ENCODE peak calls at places on chromosomes 7 and 10, in six cellular contexts. One of them, this sample, is unnamed.

GRCh38 chr10:58515296-58515956 is 2.8 kb downstream of the BICC1 start:
- DNase-seq in fibroblast of lung: peak; percentile 28
- DNase-seq in right cardiac atrium: no peak
- DNase-seq in ovary: no peak
- DNase-seq in colonic mucosa: no peak
- DNase-seq in CD8-positive, alpha-beta memory T cell: no peak
- DNase-seq in this sample: no peak

GRCh38 chr7:33904680-33905388 is 505 bp upstream of the BMPER start:
- DNase-seq in right cardiac atrium: peak; percentile 54
- DNase-seq in ovary: peak; percentile 74
- DNase-seq in CD8-positive, alpha-beta memory T cell: no peak
- DNase-seq in colonic mucosa: peak; percentile 22
- DNase-seq in fibroblast of lung: peak; percentile 57
- DNase-seq in this sample: peak; percentile 74

GRCh38 chr10:77939561-77940001 is 13.0 kb upstream of the DLG5 start:
- DNase-seq in right cardiac atrium: peak; percentile 38
- DNase-seq in colonic mucosa: peak; percentile 38
- DNase-seq in ovary: peak; percentile 81
- DNase-seq in CD8-positive, alpha-beta memory T cell: no peak
- DNase-seq in fibroblast of lung: peak; percentile 53
- DNase-seq in this sample: no peak

GRCh38 chr7:75599244-75599771 is 107.2 kb downstream of the SPDYE5 start:
- DNase-seq in ovary: peak; percentile 52
- DNase-seq in fibroblast of lung: peak; percentile 34
- DNase-seq in right cardiac atrium: no peak
- DNase-seq in CD8-positive, alpha-beta memory T cell: no peak
- DNase-seq in colonic mucosa: no peak
- DNase-seq in this sample: no peak

GRCh38 chr10:80739963-80740715 is 202.4 kb downstream of the SH2D4B start:
- DNase-seq in right cardiac atrium: no peak
- DNase-seq in fibroblast of lung: no peak
- DNase-seq in colonic mucosa: no peak
- DNase-seq in CD8-positive, alpha-beta memory T cell: no peak
- DNase-seq in ovary: no peak
- DNase-seq in this sample: no peak

GRCh38 chr10:118102116-118102515 is 55.4 kb upstream of the RAB11FIP2 start:
- DNase-seq in colonic mucosa: no peak
- DNase-seq in ovary: no peak
- DNase-seq in fibroblast of lung: peak; percentile 42
- DNase-seq in right cardiac atrium: no peak
- DNase-seq in CD8-positive, alpha-beta memory T cell: no peak
- DNase-seq in this sample: no peak

GRCh38 chr7:12623885-12624498 is 53.5 kb downstream of the SCIN start:
- DNase-seq in right cardiac atrium: no peak
- DNase-seq in CD8-positive, alpha-beta memory T cell: no peak
- DNase-seq in colonic mucosa: no peak
- DNase-seq in fibroblast of lung: peak; percentile 17
- DNase-seq in ovary: no peak
- DNase-seq in this sample: no peak

GRCh38 chr7:33831389-33832118 is 73.8 kb upstream of the BMPER start:
- DNase-seq in colonic mucosa: peak; percentile 32
- DNase-seq in ovary: no peak
- DNase-seq in fibroblast of lung: peak; percentile 51
- DNase-seq in right cardiac atrium: no peak
- DNase-seq in CD8-positive, alpha-beta memory T cell: no peak
- DNase-seq in this sample: no peak

GRCh38 chr7:64638822-64639221 is 27.1 kb upstream of the ZNF107 start:
- DNase-seq in ovary: no peak
- DNase-seq in colonic mucosa: no peak
- DNase-seq in right cardiac atrium: no peak
- DNase-seq in CD8-positive, alpha-beta memory T cell: no peak
- DNase-seq in fibroblast of lung: no peak
- DNase-seq in this sample: no peak

GRCh38 chr10:125072824-125073223 is 87.5 kb downstream of the CTBP2 start:
- DNase-seq in right cardiac atrium: peak; percentile 3
- DNase-seq in fibroblast of lung: no peak
- DNase-seq in CD8-positive, alpha-beta memory T cell: no peak
- DNase-seq in ovary: peak; percentile 7
- DNase-seq in colonic mucosa: no peak
- DNase-seq in this sample: no peak

GRCh38 chr7:133484135-133484534 is 231.3 kb downstream of the EXOC4 start:
- DNase-seq in ovary: no peak
- DNase-seq in right cardiac atrium: no peak
- DNase-seq in fibroblast of lung: peak; percentile 77
- DNase-seq in CD8-positive, alpha-beta memory T cell: peak; percentile 13
- DNase-seq in colonic mucosa: no peak
- DNase-seq in this sample: no peak

GRCh38 chr10:103546401-103546800 is 52.9 kb downstream of the NEURL1 start:
- DNase-seq in fibroblast of lung: no peak
- DNase-seq in ovary: no peak
- DNase-seq in right cardiac atrium: no peak
- DNase-seq in colonic mucosa: no peak
- DNase-seq in CD8-positive, alpha-beta memory T cell: no peak
- DNase-seq in this sample: no peak

GRCh38 chr7:152633504-152633903 is 42.4 kb downstream of the XRCC2 start:
- DNase-seq in ovary: no peak
- DNase-seq in right cardiac atrium: no peak
- DNase-seq in colonic mucosa: no peak
- DNase-seq in fibroblast of lung: no peak
- DNase-seq in CD8-positive, alpha-beta memory T cell: no peak
- DNase-seq in this sample: no peak

GRCh38 chr7:17144313-17144712 is 154.1 kb upstream of the AHR start:
- DNase-seq in colonic mucosa: no peak
- DNase-seq in right cardiac atrium: no peak
- DNase-seq in ovary: no peak
- DNase-seq in fibroblast of lung: peak; percentile 49
- DNase-seq in CD8-positive, alpha-beta memory T cell: peak; percentile 31
- DNase-seq in this sample: no peak

GRCh38 chr10:87915989-87916388 is 52.6 kb downstream of the PTEN start:
- DNase-seq in ovary: no peak
- DNase-seq in fibroblast of lung: peak; percentile 43
- DNase-seq in right cardiac atrium: peak; percentile 24
- DNase-seq in colonic mucosa: no peak
- DNase-seq in CD8-positive, alpha-beta memory T cell: no peak
- DNase-seq in this sample: no peak

GRCh38 chr7:44292876-44293560 is 32.4 kb downstream of the CAMK2B start:
- DNase-seq in ovary: peak; percentile 22
- DNase-seq in fibroblast of lung: no peak
- DNase-seq in right cardiac atrium: no peak
- DNase-seq in CD8-positive, alpha-beta memory T cell: no peak
- DNase-seq in colonic mucosa: peak; percentile 12
- DNase-seq in this sample: peak; percentile 49

GRCh38 chr7:8638076-8638475 is 204.7 kb downstream of the NXPH1 start:
- DNase-seq in colonic mucosa: peak; percentile 25
- DNase-seq in fibroblast of lung: peak; percentile 7
- DNase-seq in right cardiac atrium: no peak
- DNase-seq in CD8-positive, alpha-beta memory T cell: no peak
- DNase-seq in ovary: no peak
- DNase-seq in this sample: no peak

GRCh38 chr7:92133737-92134270 is 473 bp downstream of the CYP51A1 start:
- DNase-seq in right cardiac atrium: peak; percentile 80
- DNase-seq in CD8-positive, alpha-beta memory T cell: peak; percentile 64
- DNase-seq in ovary: peak; percentile 90
- DNase-seq in fibroblast of lung: peak; percentile 65
- DNase-seq in colonic mucosa: peak; percentile 80
- DNase-seq in this sample: peak; percentile 84

GRCh38 chr7:92137531-92137930 is 3.3 kb upstream of the CYP51A1 start:
- DNase-seq in CD8-positive, alpha-beta memory T cell: no peak
- DNase-seq in fibroblast of lung: peak; percentile 33
- DNase-seq in ovary: no peak
- DNase-seq in colonic mucosa: no peak
- DNase-seq in right cardiac atrium: no peak
- DNase-seq in this sample: no peak

GRCh38 chr7:92134271-92135099 is at the start of gene CYP51A1:
- DNase-seq in colonic mucosa: peak; percentile 98
- DNase-seq in CD8-positive, alpha-beta memory T cell: peak; percentile 93
- DNase-seq in right cardiac atrium: peak; percentile 94
- DNase-seq in fibroblast of lung: peak; percentile 92
- DNase-seq in ovary: peak; percentile 98
- DNase-seq in this sample: peak; percentile 96

GRCh38 chr7:92135100-92135429 is 788 bp upstream of the CYP51A1 start:
- DNase-seq in ovary: no peak
- DNase-seq in fibroblast of lung: peak; percentile 34
- DNase-seq in CD8-positive, alpha-beta memory T cell: no peak
- DNase-seq in right cardiac atrium: no peak
- DNase-seq in colonic mucosa: peak; percentile 30
- DNase-seq in this sample: no peak

DNA sequence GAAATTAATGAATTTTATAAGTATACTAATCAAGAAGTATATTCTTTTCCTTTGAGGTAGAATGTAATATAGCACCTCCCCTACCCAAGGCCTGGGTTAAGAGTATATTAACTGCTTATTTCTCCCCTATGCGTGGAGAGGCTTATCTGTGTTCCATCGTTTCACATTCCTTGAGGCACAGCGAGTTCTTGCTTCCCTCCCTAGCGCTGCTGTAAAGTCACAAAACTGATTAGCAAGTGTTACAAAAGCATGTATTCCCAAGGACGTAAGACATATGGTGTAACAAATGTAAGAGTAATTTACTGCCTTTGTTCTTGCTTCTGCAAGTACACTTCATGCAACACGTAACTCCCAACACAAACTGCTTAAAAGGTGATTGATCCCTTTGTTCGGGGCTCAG is 1.2 kb upstream of the CYP51A1 start:
- DNase-seq in fibroblast of lung: peak; percentile 10
- DNase-seq in ovary: no peak
- DNase-seq in colonic mucosa: no peak
- DNase-seq in right cardiac atrium: no peak
- DNase-seq in CD8-positive, alpha-beta memory T cell: no peak
- DNase-seq in this sample: no peak
- H3K27ac ChIP-seq in fibroblast of lung: peak overlapping the region; percentile 95
- H3K27ac ChIP-seq in ovary: peak overlapping the region; percentile 93
- H3K27ac ChIP-seq in colonic mucosa: peak overlapping the region; percentile 92
- H3K27ac ChIP-seq in right cardiac atrium: peak overlapping the region; percentile 47
- H3K27ac ChIP-seq in CD8-positive, alpha-beta memory T cell: peak overlapping the region; percentile 95
- H3K27ac ChIP-seq in this sample: no peak overlapping the region

GRCh38 chr7:73351447-73352167 is 23.6 kb downstream of the FKBP6 start:
- DNase-seq in ovary: no peak
- DNase-seq in right cardiac atrium: no peak
- DNase-seq in colonic mucosa: no peak
- DNase-seq in fibroblast of lung: no peak
- DNase-seq in CD8-positive, alpha-beta memory T cell: no peak
- DNase-seq in this sample: no peak

GRCh38 chr7:73354196-73354595 is 26.2 kb downstream of the FKBP6 start:
- DNase-seq in ovary: no peak
- DNase-seq in colonic mucosa: no peak
- DNase-seq in right cardiac atrium: no peak
- DNase-seq in fibroblast of lung: no peak
- DNase-seq in CD8-positive, alpha-beta memory T cell: no peak
- DNase-seq in this sample: no peak

GRCh38 chr7:73352784-73353183 is 24.8 kb downstream of the FKBP6 start:
- DNase-seq in CD8-positive, alpha-beta memory T cell: no peak
- DNase-seq in fibroblast of lung: no peak
- DNase-seq in colonic mucosa: no peak
- DNase-seq in ovary: no peak
- DNase-seq in right cardiac atrium: no peak
- DNase-seq in this sample: no peak

GRCh38 chr7:73354787-73355186 is 26.8 kb downstream of the FKBP6 start:
- DNase-seq in fibroblast of lung: no peak
- DNase-seq in ovary: no peak
- DNase-seq in colonic mucosa: no peak
- DNase-seq in right cardiac atrium: no peak
- DNase-seq in CD8-positive, alpha-beta memory T cell: no peak
- DNase-seq in this sample: no peak

GRCh38 chr7:73353243-73353642 is 25.3 kb downstream of the FKBP6 start:
- DNase-seq in colonic mucosa: no peak
- DNase-seq in ovary: no peak
- DNase-seq in CD8-positive, alpha-beta memory T cell: no peak
- DNase-seq in right cardiac atrium: no peak
- DNase-seq in fibroblast of lung: no peak
- DNase-seq in this sample: no peak
- H3K27ac ChIP-seq in colonic mucosa: no peak overlapping the region
- H3K27ac ChIP-seq in ovary: no peak overlapping the region
- H3K27ac ChIP-seq in CD8-positive, alpha-beta memory T cell: no peak overlapping the region
- H3K27ac ChIP-seq in right cardiac atrium: no peak overlapping the region
- H3K27ac ChIP-seq in fibroblast of lung: no peak overlapping the region
- H3K27ac ChIP-seq in this sample: no peak overlapping the region

DNA sequence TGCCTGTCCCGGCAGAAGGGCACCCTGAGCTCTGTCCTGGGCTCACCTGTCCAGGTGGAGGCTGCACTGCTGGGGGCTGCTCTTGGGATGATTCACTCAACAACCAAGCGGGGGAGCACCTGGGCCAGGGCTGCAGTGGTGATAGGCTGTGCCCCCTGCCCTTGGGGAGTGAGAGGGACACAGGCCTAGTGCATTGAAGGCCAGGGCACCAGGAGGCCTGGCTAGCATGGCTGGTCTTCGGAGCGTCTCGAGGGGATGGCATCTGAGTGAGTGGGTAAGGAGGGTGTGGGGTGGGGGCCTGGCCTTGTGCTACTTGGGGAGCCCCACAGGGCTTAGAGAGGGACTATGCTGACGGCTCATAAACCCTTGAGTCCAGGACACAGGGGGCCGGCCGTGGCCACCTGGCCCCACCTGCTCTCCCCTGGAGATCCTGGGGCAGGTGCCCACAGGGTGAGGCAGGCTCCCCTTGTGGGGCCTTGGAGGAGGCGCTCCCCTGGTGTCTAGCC is 3.1 kb downstream of the PWWP2B start:
- DNase-seq in CD8-positive, alpha-beta memory T cell: no peak
- DNase-seq in colonic mucosa: no peak
- DNase-seq in right cardiac atrium: peak; percentile 7
- DNase-seq in fibroblast of lung: no peak
- DNase-seq in ovary: peak; percentile 34
- DNase-seq in this sample: no peak
- H3K27ac ChIP-seq in CD8-positive, alpha-beta memory T cell: no peak overlapping the region
- H3K27ac ChIP-seq in colonic mucosa: peak overlapping the region; percentile 86
- H3K27ac ChIP-seq in right cardiac atrium: no peak overlapping the region
- H3K27ac ChIP-seq in fibroblast of lung: no peak overlapping the region
- H3K27ac ChIP-seq in ovary: no peak overlapping the region
- H3K27ac ChIP-seq in this sample: no peak overlapping the region

DNA sequence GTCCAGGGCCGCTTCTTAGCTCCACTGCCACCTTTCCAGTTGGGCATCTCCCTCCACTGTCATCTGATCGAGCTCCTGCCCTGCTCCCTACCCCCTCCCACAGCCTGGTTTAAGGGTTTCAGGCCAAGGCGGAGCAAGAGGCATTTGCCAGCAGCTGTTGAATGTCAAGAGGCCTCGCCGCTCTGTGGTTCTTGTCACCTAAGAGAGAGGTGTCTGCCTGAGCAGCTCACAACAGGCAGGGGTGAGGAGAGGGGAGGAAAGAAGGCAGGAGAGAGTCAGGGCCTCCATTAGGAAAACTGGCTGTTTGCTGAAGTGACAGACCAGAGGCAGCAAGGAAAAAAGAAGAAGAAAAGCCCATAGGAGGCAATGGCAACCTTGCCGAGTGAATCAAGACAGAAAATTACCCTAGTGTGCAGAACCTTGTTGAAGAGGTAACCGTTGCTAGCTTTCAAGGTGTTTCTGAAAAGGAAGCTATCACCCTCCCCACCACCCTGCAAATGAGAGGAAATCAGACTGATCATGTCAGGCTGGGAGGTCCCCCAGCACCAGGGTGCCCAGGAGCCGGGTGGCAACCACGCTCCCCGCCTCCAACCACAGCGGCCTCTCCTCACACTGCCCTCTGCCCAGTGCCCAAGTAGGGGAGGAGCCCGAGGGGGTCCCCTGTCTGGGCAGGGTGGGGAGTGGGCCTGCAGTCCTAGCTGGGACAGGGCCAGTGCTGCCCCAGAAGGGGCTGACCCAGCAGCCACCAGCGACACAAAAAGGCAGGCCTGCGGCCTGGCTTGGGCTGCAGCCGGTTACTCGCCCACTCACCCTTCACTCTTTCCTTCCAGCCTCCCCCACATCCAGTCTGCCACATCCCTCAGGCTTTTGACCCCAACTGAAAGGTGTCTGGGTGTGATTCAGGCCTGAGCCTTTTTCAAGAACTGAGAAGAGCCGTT is 7.1 kb downstream of the GATA3 start:
- DNase-seq in right cardiac atrium: no peak
- DNase-seq in CD8-positive, alpha-beta memory T cell: peak; percentile 48
- DNase-seq in ovary: no peak
- DNase-seq in fibroblast of lung: peak; percentile 66
- DNase-seq in colonic mucosa: no peak
- DNase-seq in this sample: no peak
- H3K27ac ChIP-seq in right cardiac atrium: no peak overlapping the region
- H3K27ac ChIP-seq in CD8-positive, alpha-beta memory T cell: peak overlapping the region; percentile 58
- H3K27ac ChIP-seq in ovary: no peak overlapping the region
- H3K27ac ChIP-seq in fibroblast of lung: no peak overlapping the region
- H3K27ac ChIP-seq in colonic mucosa: no peak overlapping the region
- H3K27ac ChIP-seq in this sample: no peak overlapping the region